ENCODE peak calls at places on chromosomes 6 and 20, in six cellular contexts. V is IMR-90, A is H9, L is neuronal stem cell, X is H1, K is mesenchymal stem cell. Z is an unnamed sample.

GRCh38 chr20:33076662-33077398 is 2.6 kb upstream of the BPIFB4 start:
- DNase-seq in A (no peak), V (no peak), K (no peak), X (no peak), L (no peak), Z (no peak)

GRCh38 chr20:53003420-53003819 is 31.3 kb downstream of the TSHZ2 start:
- DNase-seq in K (no peak), X (no peak), V (no peak), L (peak), A (no peak), Z (no peak)

GRCh38 chr6:159874475-159874874 is 16.3 kb upstream of the MAS1 start:
- DNase-seq in L (no peak), K (no peak), A (no peak), X (no peak), V (peak), Z (no peak)

GRCh38 chr6:126359936-126360537 is 20.1 kb downstream of the CENPW start:
- DNase-seq in V (no peak), K (no peak), X (no peak), A (no peak), L (no peak), Z (no peak)

GRCh38 chr6:154805288-154805911 is 72.2 kb downstream of the SCAF8 start:
- DNase-seq in L (no peak), K (peak), V (peak), A (no peak), X (no peak), Z (no peak)

GRCh38 chr6:84633771-84634170 is 130.6 kb downstream of the TBX18 start:
- DNase-seq in L (no peak), K (no peak), A (no peak), V (no peak), X (no peak), Z (peak)

GRCh38 chr6:134373282-134373922 is 55.5 kb upstream of the SGK1 start:
- DNase-seq in K (peak), V (peak), A (no peak), X (no peak), L (no peak), Z (peak)

GRCh38 chr20:57264151-57264792 is 2.2 kb downstream of the BMP7 start:
- DNase-seq in X (no peak), L (no peak), K (no peak), V (no peak), A (no peak), Z (peak)

GRCh38 chr6:21382821-21383455 is 210.6 kb upstream of the SOX4 start:
- DNase-seq in L (no peak), K (no peak), V (no peak), X (no peak), A (no peak), Z (no peak)

GRCh38 chr6:31407699-31408098 is 4.3 kb downstream of the MICA start:
- DNase-seq in A (no peak), V (peak), K (peak), X (no peak), L (no peak), Z (no peak)

GRCh38 chr20:63120286-63121090 is 95.4 kb downstream of the YTHDF1 start:
- DNase-seq in X (no peak), L (no peak), A (no peak), V (no peak), K (no peak), Z (no peak)

GRCh38 chr6:116568111-116568510 is 3.2 kb upstream of the RWDD1 start:
- DNase-seq in V (peak), X (no peak), A (no peak), K (no peak), L (no peak), Z (no peak)

GRCh38 chr6:82415820-82416219 is 52.2 kb downstream of the TPBG start:
- DNase-seq in V (no peak), L (no peak), K (no peak), X (no peak), A (no peak), Z (no peak)

GRCh38 chr6:100986921-100987320 is 105.8 kb upstream of the ASCC3 start:
- DNase-seq in X (no peak), A (no peak), L (no peak), V (no peak), K (no peak), Z (peak)

GRCh38 chr6:137517404-137517803 is 23.2 kb upstream of the OLIG3 start:
- DNase-seq in A (no peak), K (no peak), V (no peak), X (no peak), L (no peak), Z (no peak)

GRCh38 chr20:32484221-32485125 is 100.7 kb downstream of the NOL4L start:
- DNase-seq in X (no peak), K (peak), L (no peak), V (no peak), A (peak), Z (peak)

GRCh38 chr6:16635810-16636602 is 125.3 kb downstream of the ATXN1 start:
- DNase-seq in A (peak), V (peak), X (peak), K (peak), L (no peak), Z (peak)

GRCh38 chr6:12635813-12636212 is 80.8 kb upstream of the PHACTR1 start:
- DNase-seq in A (no peak), K (no peak), X (no peak), V (no peak), L (no peak), Z (no peak)

GRCh38 chr20:10596726-10597125 is 77.1 kb downstream of the JAG1 start:
- DNase-seq in L (no peak), A (no peak), V (peak), K (peak), X (no peak), Z (peak)

GRCh38 chr6:116439572-116439971 is 21.6 kb upstream of the CALHM6 start:
- DNase-seq in A (no peak), V (peak), L (no peak), X (no peak), K (no peak), Z (peak)

GRCh38 chr6:157812425-157813171 is 10.4 kb upstream of the SNX9 start:
- DNase-seq in X (no peak), K (no peak), A (no peak), L (no peak), V (no peak), Z (no peak)

GRCh38 chr6:53770690-53771320 is 24.0 kb upstream of the LRRC1 start:
- DNase-seq in V (peak), L (no peak), X (no peak), K (no peak), A (no peak), Z (peak)

GRCh38 chr6:138104618-138105213 is 2.5 kb downstream of the PERP start:
- DNase-seq in L (no peak), V (no peak), X (no peak), K (no peak), A (no peak), Z (peak)

GRCh38 chr6:147961473-147962141 is 381.0 kb upstream of the SASH1 start:
- DNase-seq in V (no peak), L (no peak), X (no peak), K (no peak), A (no peak), Z (no peak)

GRCh38 chr6:19988555-19988954 is 151.4 kb downstream of the ID4 start:
- DNase-seq in A (no peak), X (no peak), K (peak), V (peak), L (peak), Z (peak)

GRCh38 chr6:157380458-157380778 is 572 bp upstream of the ZDHHC14 start:
- DNase-seq in L (peak), K (no peak), X (no peak), V (no peak), A (peak), Z (no peak)

GRCh38 chr20:57265649-57266250 is 691 bp downstream of the BMP7 start:
- DNase-seq in K (peak), A (peak), V (no peak), L (no peak), X (no peak), Z (peak)

GRCh38 chr6:148723484-148723883 is 23.3 kb upstream of the UST start:
- DNase-seq in V (peak), K (peak), L (no peak), A (no peak), X (no peak), Z (no peak)

GRCh38 chr20:9916776-9917175 is 77.9 kb upstream of the PAK5 start:
- DNase-seq in L (no peak), K (no peak), V (no peak), X (no peak), A (no peak), Z (no peak)

GRCh38 chr6:126307859-126308258 is 32.1 kb upstream of the CENPW start:
- DNase-seq in X (no peak), K (no peak), L (no peak), V (peak), A (no peak), Z (no peak)

GRCh38 chr6:97813881-97814280 is 530.9 kb upstream of the MMS22L start:
- DNase-seq in K (no peak), X (no peak), A (no peak), V (no peak), L (no peak), Z (no peak)

GRCh38 chr6:40936810-40937209 is 102.2 kb downstream of the UNC5CL start:
- DNase-seq in X (no peak), V (peak), A (no peak), K (peak), L (no peak), Z (no peak)
- H2AFZ ChIP-seq in X (no peak), V (peak), A (no peak), K (no peak), L (no peak), Z (no peak)

DNA sequence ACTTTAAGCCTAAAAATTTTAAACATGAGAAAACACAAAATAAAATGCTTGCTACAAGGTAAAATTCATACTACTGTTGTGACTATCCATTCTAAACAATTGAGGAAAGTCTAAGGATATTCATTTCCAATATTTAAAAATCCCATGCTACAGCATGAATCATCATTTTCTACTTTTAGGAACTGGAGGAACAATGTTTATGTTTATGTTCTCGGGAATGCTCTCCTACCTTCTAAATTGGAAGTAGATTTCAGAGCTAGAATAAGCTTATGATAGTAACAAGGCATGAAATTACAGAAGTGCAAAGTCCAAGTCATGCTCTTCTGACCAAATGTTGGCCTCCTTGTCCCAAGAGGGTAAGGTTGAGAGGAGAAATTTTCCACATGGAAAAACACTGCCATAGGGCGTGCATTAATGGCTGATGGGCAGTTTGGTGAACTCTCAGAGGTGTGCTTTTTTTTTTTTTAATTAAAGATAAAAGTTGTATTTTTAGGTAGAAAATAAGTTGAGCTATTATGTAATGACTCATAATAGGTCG is 6.0 kb upstream of the MYLK4 start:
- DNase-seq in X (no peak), A (no peak), V (peak), L (no peak), K (no peak), Z (no peak)
- H2AK5ac ChIP-seq in X (no peak), A (no peak), V (peak), L (no peak), K (no peak), Z (no peak)

GRCh38 chr20:23048283-23049200 is 930 bp downstream of the THBD start:
- DNase-seq in K (peak), X (no peak), V (peak), L (peak), A (peak), Z (peak)
- H2AFZ ChIP-seq in K (peak), X (peak), V (peak), L (peak), A (no peak), Z (no peak)

GRCh38 chr6:659716-660581 is 3.0 kb upstream of the HUS1B start:
- DNase-seq in X (no peak), K (no peak), L (no peak), A (peak), V (no peak), Z (no peak)
- H2AK5ac ChIP-seq in X (peak), K (peak), L (peak), A (no peak), V (no peak), Z (peak)

GRCh38 chr6:25054469-25054868 is 118.7 kb upstream of the RIPOR2 start:
- DNase-seq in X (no peak), V (peak), K (peak), L (no peak), A (no peak), Z (peak)
- H2AFZ ChIP-seq in X (no peak), V (no peak), K (no peak), L (no peak), A (no peak), Z (no peak)

GRCh38 chr6:36660771-36661471 is 17.6 kb upstream of the CDKN1A start:
- DNase-seq in V (no peak), L (peak), K (no peak), X (no peak), A (peak), Z (peak)
- H2AK5ac ChIP-seq in V (peak), L (no peak), K (no peak), X (peak), A (no peak), Z (no peak)

GRCh38 chr6:111612379-111612778 is 6.7 kb upstream of the TRAF3IP2 start:
- DNase-seq in K (no peak), L (no peak), X (no peak), V (no peak), A (no peak), Z (no peak)

GRCh38 chr6:111620168-111620567 is 14.5 kb upstream of the TRAF3IP2 start:
- DNase-seq in X (no peak), V (no peak), L (no peak), K (no peak), A (no peak), Z (no peak)

GRCh38 chr6:111618407-111618806 is 12.7 kb upstream of the TRAF3IP2 start:
- DNase-seq in L (no peak), K (no peak), X (no peak), V (no peak), A (no peak), Z (no peak)

GRCh38 chr6:111614833-111615582 is 9.3 kb upstream of the TRAF3IP2 start:
- DNase-seq in L (no peak), A (peak), K (peak), V (no peak), X (no peak), Z (no peak)

DNA sequence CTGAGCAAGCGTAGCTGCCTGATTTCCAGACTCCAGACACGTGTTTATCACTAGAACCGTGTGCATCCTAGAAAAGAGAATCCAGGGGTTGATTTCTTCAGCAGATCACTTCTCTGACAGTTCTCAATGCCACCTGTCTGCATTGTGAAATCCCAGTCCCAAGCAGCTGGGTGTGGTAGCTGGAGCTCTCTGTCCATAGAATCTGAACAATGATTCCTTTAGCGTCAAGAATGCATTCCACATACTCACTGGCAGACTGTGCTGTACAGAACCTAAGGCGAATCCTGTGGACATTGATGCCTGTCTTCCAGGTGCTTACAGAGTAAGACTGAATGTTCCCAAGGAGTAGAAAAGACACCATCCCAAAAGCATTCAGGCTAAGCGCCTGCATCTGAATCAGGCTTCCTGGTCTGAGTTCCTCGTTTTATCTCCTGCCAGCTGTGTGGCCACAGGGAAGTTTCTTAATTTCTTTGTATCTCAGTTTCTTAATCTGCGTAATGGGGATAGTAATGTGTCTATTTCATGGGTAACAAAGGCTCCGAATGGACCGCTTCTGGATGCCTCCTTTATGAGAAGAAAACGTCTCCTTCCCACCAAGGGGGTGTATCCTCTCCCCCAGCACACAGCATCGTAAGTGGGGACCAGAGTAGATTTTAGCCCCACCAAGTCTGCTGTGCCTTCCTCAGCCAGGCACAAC is 10.4 kb upstream of the TRAF3IP2 start:
- DNase-seq in K (no peak), X (no peak), L (no peak), V (no peak), A (no peak), Z (peak)
- H2AFZ ChIP-seq in K (no peak), X (peak), L (peak), V (peak), A (no peak), Z (no peak)

Z was measured in trophoblast cell.